ENCODE peak calls at places on chromosome 9, in six cellular contexts. One of them, this sample, is unnamed.

GRCh38 chr9:130421154-130421801 is 23.5 kb upstream of the ASS1 start:
- ATAC-seq in activated T-cell treated with anti-CD3 and anti-CD28 coated beads, Interleukin-2, amount 50 U/mL, for 4 hours: no peak
- ATAC-seq in T-cell: no peak
- ATAC-seq in SK-N-SH treated with all-trans-retinoic acid at 6 μM for 48 hours: peak
- ATAC-seq in naive thymus-derived CD8-positive, alpha-beta T cell: no peak
- ATAC-seq in right lobe of liver: no peak
- ATAC-seq in this sample: no peak

GRCh38 chr9:116998305-116998704 is 311.2 kb downstream of the TRIM32 start:
- ATAC-seq in SK-N-SH treated with all-trans-retinoic acid at 6 μM for 48 hours: no peak
- ATAC-seq in T-cell: no peak
- ATAC-seq in activated T-cell treated with anti-CD3 and anti-CD28 coated beads, Interleukin-2, amount 50 U/mL, for 4 hours: no peak
- ATAC-seq in naive thymus-derived CD8-positive, alpha-beta T cell: no peak
- ATAC-seq in right lobe of liver: no peak
- ATAC-seq in this sample: no peak

GRCh38 chr9:70121818-70122436 is 78.3 kb downstream of the MAMDC2 start:
- ATAC-seq in right lobe of liver: no peak
- ATAC-seq in T-cell: no peak
- ATAC-seq in naive thymus-derived CD8-positive, alpha-beta T cell: no peak
- ATAC-seq in SK-N-SH treated with all-trans-retinoic acid at 6 μM for 48 hours: no peak
- ATAC-seq in activated T-cell treated with anti-CD3 and anti-CD28 coated beads, Interleukin-2, amount 50 U/mL, for 4 hours: peak
- ATAC-seq in this sample: no peak

GRCh38 chr9:121326130-121326838 is 43.8 kb downstream of the STOM start:
- ATAC-seq in naive thymus-derived CD8-positive, alpha-beta T cell: no peak
- ATAC-seq in T-cell: no peak
- ATAC-seq in activated T-cell treated with anti-CD3 and anti-CD28 coated beads, Interleukin-2, amount 50 U/mL, for 4 hours: no peak
- ATAC-seq in right lobe of liver: peak
- ATAC-seq in SK-N-SH treated with all-trans-retinoic acid at 6 μM for 48 hours: no peak
- ATAC-seq in this sample: peak

GRCh38 chr9:14103115-14103514 is 210.8 kb downstream of the NFIB start:
- ATAC-seq in SK-N-SH treated with all-trans-retinoic acid at 6 μM for 48 hours: peak
- ATAC-seq in activated T-cell treated with anti-CD3 and anti-CD28 coated beads, Interleukin-2, amount 50 U/mL, for 4 hours: no peak
- ATAC-seq in naive thymus-derived CD8-positive, alpha-beta T cell: no peak
- ATAC-seq in right lobe of liver: no peak
- ATAC-seq in T-cell: no peak
- ATAC-seq in this sample: no peak

GRCh38 chr9:88458716-88459115 is 70.5 kb downstream of the SPIN1 start:
- ATAC-seq in activated T-cell treated with anti-CD3 and anti-CD28 coated beads, Interleukin-2, amount 50 U/mL, for 4 hours: no peak
- ATAC-seq in SK-N-SH treated with all-trans-retinoic acid at 6 μM for 48 hours: peak
- ATAC-seq in naive thymus-derived CD8-positive, alpha-beta T cell: no peak
- ATAC-seq in T-cell: no peak
- ATAC-seq in right lobe of liver: no peak
- ATAC-seq in this sample: no peak

GRCh38 chr9:131138676-131139075 is 13.3 kb downstream of the NUP214 start:
- ATAC-seq in activated T-cell treated with anti-CD3 and anti-CD28 coated beads, Interleukin-2, amount 50 U/mL, for 4 hours: no peak
- ATAC-seq in SK-N-SH treated with all-trans-retinoic acid at 6 μM for 48 hours: no peak
- ATAC-seq in naive thymus-derived CD8-positive, alpha-beta T cell: no peak
- ATAC-seq in T-cell: no peak
- ATAC-seq in right lobe of liver: no peak
- ATAC-seq in this sample: no peak

GRCh38 chr9:83146325-83146724 is 83.4 kb upstream of the RASEF start:
- ATAC-seq in naive thymus-derived CD8-positive, alpha-beta T cell: no peak
- ATAC-seq in SK-N-SH treated with all-trans-retinoic acid at 6 μM for 48 hours: no peak
- ATAC-seq in activated T-cell treated with anti-CD3 and anti-CD28 coated beads, Interleukin-2, amount 50 U/mL, for 4 hours: no peak
- ATAC-seq in T-cell: no peak
- ATAC-seq in right lobe of liver: peak
- ATAC-seq in this sample: no peak

GRCh38 chr9:23160952-23161469 is 665.0 kb downstream of the ELAVL2 start:
- ATAC-seq in activated T-cell treated with anti-CD3 and anti-CD28 coated beads, Interleukin-2, amount 50 U/mL, for 4 hours: no peak
- ATAC-seq in T-cell: no peak
- ATAC-seq in SK-N-SH treated with all-trans-retinoic acid at 6 μM for 48 hours: no peak
- ATAC-seq in naive thymus-derived CD8-positive, alpha-beta T cell: no peak
- ATAC-seq in right lobe of liver: peak
- ATAC-seq in this sample: no peak

GRCh38 chr9:3043369-3043768 is 199.5 kb upstream of the PUM3 start:
- ATAC-seq in right lobe of liver: no peak
- ATAC-seq in SK-N-SH treated with all-trans-retinoic acid at 6 μM for 48 hours: peak
- ATAC-seq in naive thymus-derived CD8-positive, alpha-beta T cell: no peak
- ATAC-seq in T-cell: no peak
- ATAC-seq in activated T-cell treated with anti-CD3 and anti-CD28 coated beads, Interleukin-2, amount 50 U/mL, for 4 hours: no peak
- ATAC-seq in this sample: no peak

GRCh38 chr9:135939351-135940265 is 21.6 kb downstream of the UBAC1 start:
- ATAC-seq in T-cell: peak
- ATAC-seq in SK-N-SH treated with all-trans-retinoic acid at 6 μM for 48 hours: no peak
- ATAC-seq in naive thymus-derived CD8-positive, alpha-beta T cell: peak
- ATAC-seq in activated T-cell treated with anti-CD3 and anti-CD28 coated beads, Interleukin-2, amount 50 U/mL, for 4 hours: peak
- ATAC-seq in right lobe of liver: peak
- ATAC-seq in this sample: no peak

GRCh38 chr9:77744877-77745435 is 96.8 kb upstream of the GNA14 start:
- ATAC-seq in naive thymus-derived CD8-positive, alpha-beta T cell: no peak
- ATAC-seq in right lobe of liver: no peak
- ATAC-seq in T-cell: no peak
- ATAC-seq in SK-N-SH treated with all-trans-retinoic acid at 6 μM for 48 hours: no peak
- ATAC-seq in activated T-cell treated with anti-CD3 and anti-CD28 coated beads, Interleukin-2, amount 50 U/mL, for 4 hours: no peak
- ATAC-seq in this sample: no peak

GRCh38 chr9:17928228-17928627 is 349.4 kb downstream of the SH3GL2 start:
- ATAC-seq in activated T-cell treated with anti-CD3 and anti-CD28 coated beads, Interleukin-2, amount 50 U/mL, for 4 hours: no peak
- ATAC-seq in right lobe of liver: no peak
- ATAC-seq in naive thymus-derived CD8-positive, alpha-beta T cell: no peak
- ATAC-seq in T-cell: no peak
- ATAC-seq in SK-N-SH treated with all-trans-retinoic acid at 6 μM for 48 hours: no peak
- ATAC-seq in this sample: no peak

GRCh38 chr9:116238225-116238624 is 84.6 kb downstream of the PAPPA start:
- ATAC-seq in right lobe of liver: no peak
- ATAC-seq in T-cell: no peak
- ATAC-seq in naive thymus-derived CD8-positive, alpha-beta T cell: no peak
- ATAC-seq in activated T-cell treated with anti-CD3 and anti-CD28 coated beads, Interleukin-2, amount 50 U/mL, for 4 hours: no peak
- ATAC-seq in SK-N-SH treated with all-trans-retinoic acid at 6 μM for 48 hours: peak
- ATAC-seq in this sample: peak

GRCh38 chr9:36935768-36936497 is 98.1 kb downstream of the PAX5 start:
- ATAC-seq in SK-N-SH treated with all-trans-retinoic acid at 6 μM for 48 hours: no peak
- ATAC-seq in T-cell: no peak
- ATAC-seq in activated T-cell treated with anti-CD3 and anti-CD28 coated beads, Interleukin-2, amount 50 U/mL, for 4 hours: no peak
- ATAC-seq in naive thymus-derived CD8-positive, alpha-beta T cell: no peak
- ATAC-seq in right lobe of liver: no peak
- ATAC-seq in this sample: peak

GRCh38 chr9:112526973-112527372 is 40.3 kb downstream of the KIAA1958 start:
- ATAC-seq in T-cell: no peak
- ATAC-seq in right lobe of liver: no peak
- ATAC-seq in activated T-cell treated with anti-CD3 and anti-CD28 coated beads, Interleukin-2, amount 50 U/mL, for 4 hours: no peak
- ATAC-seq in naive thymus-derived CD8-positive, alpha-beta T cell: no peak
- ATAC-seq in SK-N-SH treated with all-trans-retinoic acid at 6 μM for 48 hours: no peak
- ATAC-seq in this sample: no peak

This sample was measured in esophagus mucosa.